ENCODE peak calls at places on chromosomes 2 and 18, in five cellular contexts. G, N, O, H and A are unnamed samples. For H3F3A, the result is how much of the 10 kb centered on the place peaks cover.

GRCh38 chr2:70515938-70516337 is 37.7 kb downstream of the TGFA start:
- DNase-seq in O (peak), G (no peak), N (no peak), H (no peak), A (no peak)

GRCh38 chr18:4318311-4318710 is 136.8 kb downstream of the DLGAP1 start:
- DNase-seq in H (peak), G (no peak), O (no peak), N (no peak), A (no peak)

GRCh38 chr2:42569883-42570282 is 1.5 kb downstream of the MTA3 start:
- DNase-seq in O (no peak), G (peak), N (peak), H (no peak), A (no peak)

GRCh38 chr18:58394607-58395425 is 234.1 kb downstream of the ALPK2 start:
- DNase-seq in G (no peak), O (peak), H (no peak), N (no peak), A (no peak)

GRCh38 chr2:131125195-131125757 is 20.1 kb downstream of the PLEKHB2 start:
- DNase-seq in N (no peak), O (no peak), H (no peak), G (no peak), A (no peak)

GRCh38 chr18:56532176-56532840 is 106.1 kb downstream of the TXNL1 start:
- DNase-seq in G (no peak), H (no peak), N (peak), O (peak), A (no peak)

GRCh38 chr2:139165599-139165998 is 385.4 kb upstream of the NXPH2 start:
- DNase-seq in G (no peak), N (no peak), H (no peak), O (no peak), A (no peak)

GRCh38 chr2:62856228-62857040 is 150.9 kb downstream of the EHBP1 start:
- DNase-seq in H (no peak), G (no peak), O (no peak), N (no peak), A (no peak)

GRCh38 chr2:72887836-72888437 is 729 bp downstream of the SPR start:
- DNase-seq in H (peak), O (peak), G (peak), N (peak), A (peak)

GRCh38 chr18:68520406-68521075 is 194.4 kb downstream of the TMX3 start:
- DNase-seq in H (no peak), G (no peak), O (peak), N (peak), A (no peak)

GRCh38 chr18:63307555-63308200 is 11.9 kb downstream of the BCL2 start:
- DNase-seq in G (no peak), N (no peak), O (peak), H (peak), A (no peak)

GRCh38 chr2:217890445-217890844 is 112.3 kb downstream of the TNS1 start:
- DNase-seq in H (peak), O (peak), G (peak), N (no peak), A (no peak)

GRCh38 chr2:457792-458430 is 170.0 kb upstream of the ALKAL2 start:
- DNase-seq in O (no peak), G (peak), N (peak), H (no peak), A (no peak)

GRCh38 chr2:42602218-42602936 is 33.9 kb downstream of the MTA3 start:
- DNase-seq in O (no peak), N (peak), G (no peak), H (no peak), A (no peak)

GRCh38 chr2:96575790-96576456 is 39.4 kb downstream of the ARID5A start:
- DNase-seq in H (no peak), G (no peak), O (no peak), N (no peak), A (no peak)

GRCh38 chr2:134718956-134719814 is at the start of gene TMEM163:
- DNase-seq in H (peak), G (no peak), O (peak), N (peak), A (peak)

GRCh38 chr2:9258953-9259399 is 52.4 kb downstream of the ASAP2 start:
- DNase-seq in G (no peak), N (no peak), O (peak), H (no peak), A (no peak)

GRCh38 chr2:45353879-45354278 is 257.2 kb downstream of the SRBD1 start:
- DNase-seq in H (no peak), G (peak), N (peak), O (peak), A (no peak)

GRCh38 chr2:142130111-142131015 is 453 bp downstream of the LRP1B start:
- DNase-seq in G (peak), H (peak), N (peak), O (peak), A (peak)

GRCh38 chr2:190213441-190214335 is 105.9 kb downstream of the HIBCH start:
- DNase-seq in O (peak), H (no peak), G (no peak), N (no peak), A (no peak)

GRCh38 chr2:8602809-8603208 is 79.0 kb upstream of the ID2 start:
- DNase-seq in G (no peak), H (no peak), O (peak), N (peak), A (no peak)

GRCh38 chr2:225814554-225814953 is 415.0 kb downstream of the NYAP2 start:
- DNase-seq in N (no peak), O (no peak), H (no peak), G (no peak), A (no peak)

GRCh38 chr2:160292225-160292624 is 92.2 kb upstream of the ITGB6 start:
- DNase-seq in N (peak), H (no peak), O (peak), G (no peak), A (no peak)

GRCh38 chr18:47873625-47874024 is 56.8 kb downstream of the SMAD2 start:
- DNase-seq in H (no peak), O (no peak), G (no peak), N (no peak), A (no peak)

GRCh38 chr2:241692448-241692847 is 5.8 kb upstream of the DTYMK start:
- DNase-seq in H (no peak), N (peak), O (peak), G (no peak), A (no peak)

GRCh38 chr2:166695154-166695553 is 193.1 kb upstream of the XIRP2 start:
- DNase-seq in H (no peak), O (no peak), N (no peak), G (no peak), A (no peak)
- H3F3A ChIP-seq in H (under half), O (under half), N (under half), G (under half), A (under half)

GRCh38 chr18:48934708-48935432 is 15.9 kb downstream of the SMAD7 start:
- DNase-seq in G (no peak), N (no peak), O (peak), H (no peak), A (peak)
- H3F3A ChIP-seq in G (under half), N (under half), O (half or more), H (under half), A (half or more)

DNA sequence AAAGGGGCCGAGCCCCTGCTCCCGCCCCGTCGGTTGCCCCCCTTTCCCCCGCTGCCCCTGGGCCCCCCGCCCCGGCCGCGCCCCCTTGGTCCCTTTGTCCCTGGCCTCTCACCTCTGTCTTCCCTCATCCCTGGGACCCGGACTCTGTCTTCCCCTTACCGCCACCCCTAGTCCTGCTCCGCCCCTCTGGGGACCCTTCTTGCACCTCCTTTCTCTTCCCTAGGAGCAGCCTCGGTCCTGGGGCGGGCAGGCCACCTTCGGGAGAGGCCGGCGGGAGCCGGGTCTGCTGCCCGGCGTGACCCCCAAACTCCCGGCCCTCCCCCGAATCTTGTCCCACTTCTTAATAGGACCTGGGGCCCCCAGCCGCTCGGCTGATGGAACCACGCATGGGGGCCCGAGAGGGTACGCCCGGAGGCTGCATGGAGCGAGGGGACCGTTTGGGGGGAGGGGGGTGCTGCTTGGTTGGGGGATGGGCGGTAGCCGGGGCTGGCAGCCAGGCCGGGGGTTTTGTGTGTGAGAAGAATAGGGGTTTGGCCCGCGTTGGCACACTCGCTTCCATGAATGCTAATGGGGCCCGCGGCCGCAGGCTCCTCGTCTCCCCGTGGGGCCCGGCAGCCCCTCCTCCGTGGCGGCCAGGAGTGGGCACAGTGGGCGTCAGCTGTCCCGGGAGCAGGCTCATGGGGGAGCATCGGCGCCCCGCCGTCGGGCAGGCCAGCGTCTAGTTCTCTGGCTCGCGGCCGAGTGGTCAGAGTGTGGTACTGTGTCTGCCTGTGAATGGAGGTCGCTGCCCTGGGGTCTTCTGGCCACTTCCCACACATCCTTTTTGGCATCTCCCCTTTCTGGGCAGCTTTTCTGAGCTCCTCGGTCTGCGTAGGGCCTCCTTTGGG is 951 bp downstream of the GAREM2 start:
- DNase-seq in G (no peak), O (no peak), H (peak), N (no peak), A (no peak)
- H3F3A ChIP-seq in G (under half), O (under half), H (under half), N (under half), A (under half)

GRCh38 chr18:45957100-45957499 is 10.0 kb downstream of the EPG5 start:
- DNase-seq in O (peak), H (no peak), G (no peak), N (no peak), A (no peak)
- H3F3A ChIP-seq in O (half or more), H (under half), G (under half), N (under half), A (under half)